ENCODE peak calls at places on chromosomes 13 and 19, in six cellular contexts. O is fibroblast of mammary gland, S is BJ, M is Peyer's patch, K is colonic mucosa, J is ascending aorta. Z is an unnamed sample.

GRCh38 chr19:50779504-50780457 is 9.5 kb downstream of the GPR32 start:
- DNase-seq in S (no peak), M (no peak), K (no peak), J (no peak), O (no peak), Z (no peak)

GRCh38 chr19:41324921-41325639 is 15.1 kb downstream of the CCDC97 start:
- DNase-seq in O (peak), K (peak), M (peak), S (no peak), J (peak), Z (peak)

GRCh38 chr19:46181386-46181774 is 33.3 kb downstream of the IGFL2 start:
- DNase-seq in S (no peak), M (no peak), J (no peak), K (no peak), O (peak), Z (no peak)

GRCh38 chr19:2457394-2458037 is 757 bp upstream of the LMNB2 start:
- DNase-seq in S (no peak), M (no peak), J (no peak), K (no peak), O (no peak), Z (no peak)

GRCh38 chr19:55640577-55641375 is at the start of gene ZNF580:
- DNase-seq in K (peak), J (no peak), O (peak), S (no peak), M (peak), Z (peak)

GRCh38 chr13:76307157-76307556 is 579.0 kb downstream of the KCTD12 start:
- DNase-seq in O (no peak), J (no peak), M (no peak), K (no peak), S (no peak), Z (no peak)

GRCh38 chr13:32791545-32792172 is 205.4 kb downstream of the PDS5B start:
- DNase-seq in J (no peak), S (no peak), M (no peak), K (no peak), O (peak), Z (no peak)

GRCh38 chr13:111287201-111287600 is 33.2 kb upstream of the TEX29 start:
- DNase-seq in K (no peak), M (no peak), S (no peak), O (no peak), J (no peak), Z (no peak)

GRCh38 chr13:26458196-26458734 is 99.2 kb upstream of the WASF3 start:
- DNase-seq in S (no peak), K (no peak), M (no peak), O (no peak), J (no peak), Z (no peak)

GRCh38 chr19:1470864-1471513 is 8.0 kb downstream of the C19orf25 start:
- DNase-seq in K (no peak), J (no peak), O (no peak), S (no peak), M (no peak), Z (no peak)

GRCh38 chr19:1851581-1852293 is 3.5 kb upstream of the REXO1 start:
- DNase-seq in M (peak), S (no peak), O (no peak), K (no peak), J (no peak), Z (peak)

GRCh38 chr19:48348737-48349136 is 15.0 kb downstream of the TMEM143 start:
- DNase-seq in K (no peak), M (no peak), J (no peak), O (no peak), S (no peak), Z (no peak)
- TF ChIP-seq CTCF in K (no peak), M (no peak), J (no peak), O (no peak), S (no peak), Z (no peak)

DNA sequence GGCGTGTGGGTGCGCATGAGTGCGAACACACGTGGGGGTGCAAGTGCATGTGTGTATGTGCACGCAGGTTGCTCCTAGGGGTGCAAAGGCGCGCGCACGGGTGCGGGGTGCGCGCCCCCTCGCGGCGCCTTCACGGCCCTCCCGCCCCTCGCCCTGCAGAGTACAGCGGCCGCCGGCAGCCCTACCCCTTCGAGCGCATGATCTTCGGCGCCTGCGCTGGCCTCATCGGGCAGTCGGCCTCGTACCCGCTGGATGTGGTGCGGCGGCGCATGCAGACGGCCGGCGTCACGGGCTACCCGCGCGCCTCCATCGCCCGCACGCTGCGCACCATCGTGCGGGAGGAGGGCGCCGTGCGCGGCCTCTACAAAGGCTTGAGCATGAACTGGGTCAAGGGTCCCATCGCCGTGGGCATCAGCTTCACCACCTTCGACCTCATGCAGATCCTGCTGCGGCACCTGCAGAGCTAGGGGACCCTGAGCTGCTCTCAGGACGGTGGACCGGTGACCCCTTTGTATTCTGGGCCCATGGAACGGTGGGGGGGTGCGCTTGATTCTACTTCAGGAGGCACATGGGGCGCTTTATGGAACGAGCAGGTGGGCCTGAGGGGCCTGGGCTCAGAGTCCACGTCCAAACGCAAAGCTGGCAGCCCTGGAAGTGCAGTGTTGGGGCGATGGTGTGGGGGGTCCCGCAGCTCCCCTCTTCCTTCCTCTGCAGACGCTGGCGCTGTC is 27.7 kb downstream of the TMEM161A start:
- DNase-seq in S (no peak), J (no peak), M (no peak), K (no peak), O (no peak), Z (no peak)
- TF ChIP-seq CTCF in S (no peak), J (peak), M (no peak), K (peak), O (no peak), Z (peak)

DNA sequence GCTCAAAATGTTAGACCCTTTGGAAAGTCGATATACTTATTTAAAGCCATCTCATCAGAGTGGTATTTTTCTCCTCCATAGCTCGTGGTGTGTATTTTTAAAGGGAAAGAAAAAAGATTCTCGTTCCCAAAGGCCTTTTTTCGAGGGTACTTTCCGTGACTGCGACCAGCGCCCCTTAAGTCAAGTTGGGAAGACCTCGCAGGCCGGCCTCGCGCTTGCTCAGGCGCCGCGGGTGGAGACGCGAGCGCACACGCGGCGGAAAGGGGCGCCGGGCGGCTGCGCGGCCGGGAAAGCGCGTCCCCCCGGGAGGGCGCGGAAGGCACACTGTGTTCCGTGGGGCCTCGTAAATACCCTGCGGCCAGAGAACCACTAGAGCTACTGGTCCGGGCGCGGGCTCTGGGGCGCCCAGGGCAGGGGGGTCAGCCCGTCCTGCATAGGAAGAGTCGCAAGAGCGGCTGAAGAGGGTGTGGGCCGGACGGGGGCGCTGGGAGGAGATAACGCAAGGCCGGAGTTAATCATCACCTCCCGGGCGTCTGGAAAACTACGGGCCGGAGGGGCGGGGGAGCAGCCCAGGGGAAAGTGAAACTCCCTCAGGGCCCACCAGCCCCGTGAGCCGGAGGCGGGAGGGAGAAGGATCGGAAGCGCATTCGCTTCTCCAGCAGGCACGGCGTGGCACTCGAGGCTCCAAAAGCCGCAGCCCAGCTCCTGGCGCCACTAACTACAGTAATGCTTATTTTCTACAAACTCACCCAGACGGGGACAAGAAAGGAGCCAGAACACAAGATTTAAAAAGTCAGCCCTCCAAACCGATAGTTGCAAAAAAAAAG is 1.2 kb upstream of the WBP4 start:
- DNase-seq in M (peak), K (peak), S (peak), O (peak), J (peak), Z (peak)
- TF ChIP-seq CTCF in M (peak), K (no peak), S (peak), O (no peak), J (peak), Z (no peak)

GRCh38 chr19:16516381-16516780 is 20.2 kb downstream of the C19orf44 start:
- DNase-seq in J (no peak), S (no peak), K (no peak), M (no peak), O (no peak), Z (no peak)
- TF ChIP-seq CTCF in J (no peak), S (no peak), K (no peak), M (no peak), O (no peak), Z (no peak)

GRCh38 chr19:38429811-38430156 is 3.7 kb upstream of the RYR1 start:
- DNase-seq in J (no peak), K (no peak), M (no peak), O (no peak), S (no peak), Z (no peak)
- TF ChIP-seq CTCF in J (no peak), K (no peak), M (no peak), O (no peak), S (no peak), Z (no peak)

DNA sequence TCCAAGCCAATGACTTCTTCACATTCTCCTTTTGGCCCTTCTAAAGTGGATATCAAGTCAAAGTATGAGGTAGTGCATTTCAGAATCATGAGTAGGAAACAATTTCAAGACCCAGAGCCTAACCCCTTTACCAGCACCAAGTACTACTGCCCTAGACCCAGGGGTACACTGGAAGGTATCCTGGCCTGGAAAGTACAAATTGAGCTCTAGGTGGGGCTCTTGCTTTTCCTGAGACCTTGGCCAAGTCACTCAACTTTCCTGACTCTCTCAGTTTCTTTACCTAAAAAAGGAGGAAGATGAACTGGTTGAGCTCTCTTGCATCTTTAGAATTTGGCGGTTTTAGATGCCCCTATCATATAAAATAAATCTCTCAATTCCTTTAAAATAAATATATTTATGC is 204.7 kb downstream of the FGF14 start:
- DNase-seq in O (peak), K (no peak), J (no peak), M (no peak), S (no peak), Z (no peak)
- TF ChIP-seq CTCF in O (peak), K (no peak), J (peak), M (no peak), S (no peak), Z (no peak)

Z was measured in natural killer cell.